ENCODE peak calls at places on chromosomes 5 and 9, in ten cellular contexts. One of them, this sample, is unnamed.
A peak's percentile ranks its signal among the peaks of the same experiment; 100 is the strongest.

GRCh38 chr9:113492343-113493079 is 29.0 kb downstream of the RGS3 start:
- DNase-seq in caudate nucleus: no peak
- DNase-seq in naive thymus-derived CD8-positive, alpha-beta T cell: no peak
- DNase-seq in NCI-H345: no peak
- DNase-seq in fibroblast of mammary gland: peak; percentile 26
- DNase-seq in NCI-H774: no peak
- DNase-seq in activated CD4-positive, alpha-beta T cell treated with anti-CD3 and anti-CD28 coated beads for 4 hours: no peak
- DNase-seq in amniotic stem cell: no peak
- DNase-seq in kidney tubule cell: peak; percentile 64
- DNase-seq in activated CD8-positive, alpha-beta memory T cell treated with anti-CD3 and anti-CD28 coated beads for 48 hours: no peak
- DNase-seq in this sample: no peak

GRCh38 chr9:1007312-1007711 is 30.9 kb downstream of the DMRT3 start:
- DNase-seq in caudate nucleus: no peak
- DNase-seq in naive thymus-derived CD8-positive, alpha-beta T cell: no peak
- DNase-seq in NCI-H345: no peak
- DNase-seq in fibroblast of mammary gland: no peak
- DNase-seq in NCI-H774: no peak
- DNase-seq in activated CD4-positive, alpha-beta T cell treated with anti-CD3 and anti-CD28 coated beads for 4 hours: no peak
- DNase-seq in amniotic stem cell: no peak
- DNase-seq in kidney tubule cell: no peak
- DNase-seq in activated CD8-positive, alpha-beta memory T cell treated with anti-CD3 and anti-CD28 coated beads for 48 hours: no peak
- DNase-seq in this sample: no peak

GRCh38 chr5:150590979-150591411 is 49.5 kb upstream of the SYNPO start:
- DNase-seq in caudate nucleus: no peak
- DNase-seq in naive thymus-derived CD8-positive, alpha-beta T cell: no peak
- DNase-seq in NCI-H345: no peak
- DNase-seq in fibroblast of mammary gland: no peak
- DNase-seq in NCI-H774: no peak
- DNase-seq in activated CD4-positive, alpha-beta T cell treated with anti-CD3 and anti-CD28 coated beads for 4 hours: no peak
- DNase-seq in amniotic stem cell: no peak
- DNase-seq in kidney tubule cell: no peak
- DNase-seq in activated CD8-positive, alpha-beta memory T cell treated with anti-CD3 and anti-CD28 coated beads for 48 hours: no peak
- DNase-seq in this sample: no peak

GRCh38 chr5:78016831-78017529 is 240.8 kb upstream of the TBCA start:
- DNase-seq in caudate nucleus: no peak
- DNase-seq in naive thymus-derived CD8-positive, alpha-beta T cell: no peak
- DNase-seq in NCI-H345: peak; percentile 78
- DNase-seq in fibroblast of mammary gland: no peak
- DNase-seq in NCI-H774: peak; percentile 91
- DNase-seq in activated CD4-positive, alpha-beta T cell treated with anti-CD3 and anti-CD28 coated beads for 4 hours: no peak
- DNase-seq in amniotic stem cell: no peak
- DNase-seq in kidney tubule cell: no peak
- DNase-seq in activated CD8-positive, alpha-beta memory T cell treated with anti-CD3 and anti-CD28 coated beads for 48 hours: no peak
- DNase-seq in this sample: no peak

GRCh38 chr5:14269395-14269794 is 126.3 kb downstream of the TRIO start:
- DNase-seq in caudate nucleus: no peak
- DNase-seq in naive thymus-derived CD8-positive, alpha-beta T cell: no peak
- DNase-seq in NCI-H345: peak; percentile 16
- DNase-seq in fibroblast of mammary gland: no peak
- DNase-seq in NCI-H774: no peak
- DNase-seq in activated CD4-positive, alpha-beta T cell treated with anti-CD3 and anti-CD28 coated beads for 4 hours: no peak
- DNase-seq in amniotic stem cell: no peak
- DNase-seq in kidney tubule cell: no peak
- DNase-seq in activated CD8-positive, alpha-beta memory T cell treated with anti-CD3 and anti-CD28 coated beads for 48 hours: no peak
- DNase-seq in this sample: no peak

GRCh38 chr5:108430931-108431608 is 49.2 kb upstream of the FBXL17 start:
- DNase-seq in caudate nucleus: no peak
- DNase-seq in naive thymus-derived CD8-positive, alpha-beta T cell: no peak
- DNase-seq in NCI-H345: no peak
- DNase-seq in fibroblast of mammary gland: peak; percentile 15
- DNase-seq in NCI-H774: no peak
- DNase-seq in activated CD4-positive, alpha-beta T cell treated with anti-CD3 and anti-CD28 coated beads for 4 hours: no peak
- DNase-seq in amniotic stem cell: no peak
- DNase-seq in kidney tubule cell: peak; percentile 22
- DNase-seq in activated CD8-positive, alpha-beta memory T cell treated with anti-CD3 and anti-CD28 coated beads for 48 hours: no peak
- DNase-seq in this sample: no peak

GRCh38 chr5:88878976-88879375 is 4.0 kb downstream of the MEF2C start:
- DNase-seq in caudate nucleus: no peak
- DNase-seq in naive thymus-derived CD8-positive, alpha-beta T cell: no peak
- DNase-seq in NCI-H345: no peak
- DNase-seq in fibroblast of mammary gland: peak; percentile 38
- DNase-seq in NCI-H774: no peak
- DNase-seq in activated CD4-positive, alpha-beta T cell treated with anti-CD3 and anti-CD28 coated beads for 4 hours: no peak
- DNase-seq in amniotic stem cell: no peak
- DNase-seq in kidney tubule cell: no peak
- DNase-seq in activated CD8-positive, alpha-beta memory T cell treated with anti-CD3 and anti-CD28 coated beads for 48 hours: no peak
- DNase-seq in this sample: no peak

GRCh38 chr9:97559111-97559514 is 57.6 kb downstream of the TMOD1 start:
- DNase-seq in caudate nucleus: peak; percentile 65
- DNase-seq in naive thymus-derived CD8-positive, alpha-beta T cell: no peak
- DNase-seq in NCI-H345: no peak
- DNase-seq in fibroblast of mammary gland: no peak
- DNase-seq in NCI-H774: no peak
- DNase-seq in activated CD4-positive, alpha-beta T cell treated with anti-CD3 and anti-CD28 coated beads for 4 hours: no peak
- DNase-seq in amniotic stem cell: no peak
- DNase-seq in kidney tubule cell: peak; percentile 76
- DNase-seq in activated CD8-positive, alpha-beta memory T cell treated with anti-CD3 and anti-CD28 coated beads for 48 hours: no peak
- DNase-seq in this sample: no peak

GRCh38 chr9:97830884-97831829 is 21.9 kb upstream of the FOXE1 start:
- DNase-seq in caudate nucleus: no peak
- DNase-seq in naive thymus-derived CD8-positive, alpha-beta T cell: no peak
- DNase-seq in NCI-H345: no peak
- DNase-seq in fibroblast of mammary gland: no peak
- DNase-seq in NCI-H774: no peak
- DNase-seq in activated CD4-positive, alpha-beta T cell treated with anti-CD3 and anti-CD28 coated beads for 4 hours: no peak
- DNase-seq in amniotic stem cell: no peak
- DNase-seq in kidney tubule cell: peak; percentile 82
- DNase-seq in activated CD8-positive, alpha-beta memory T cell treated with anti-CD3 and anti-CD28 coated beads for 48 hours: no peak
- DNase-seq in this sample: no peak

GRCh38 chr5:112350626-112351025 is 68.5 kb downstream of the EPB41L4A start:
- DNase-seq in caudate nucleus: no peak
- DNase-seq in naive thymus-derived CD8-positive, alpha-beta T cell: no peak
- DNase-seq in NCI-H345: no peak
- DNase-seq in fibroblast of mammary gland: no peak
- DNase-seq in NCI-H774: no peak
- DNase-seq in activated CD4-positive, alpha-beta T cell treated with anti-CD3 and anti-CD28 coated beads for 4 hours: no peak
- DNase-seq in amniotic stem cell: no peak
- DNase-seq in kidney tubule cell: no peak
- DNase-seq in activated CD8-positive, alpha-beta memory T cell treated with anti-CD3 and anti-CD28 coated beads for 48 hours: no peak
- DNase-seq in this sample: no peak

GRCh38 chr9:93143830-93144530 is 9.9 kb upstream of the NINJ1 start:
- DNase-seq in caudate nucleus: peak; percentile 90
- DNase-seq in naive thymus-derived CD8-positive, alpha-beta T cell: peak; percentile 59
- DNase-seq in NCI-H345: no peak
- DNase-seq in fibroblast of mammary gland: no peak
- DNase-seq in NCI-H774: no peak
- DNase-seq in activated CD4-positive, alpha-beta T cell treated with anti-CD3 and anti-CD28 coated beads for 4 hours: peak; percentile 35
- DNase-seq in amniotic stem cell: no peak
- DNase-seq in kidney tubule cell: no peak
- DNase-seq in activated CD8-positive, alpha-beta memory T cell treated with anti-CD3 and anti-CD28 coated beads for 48 hours: no peak
- DNase-seq in this sample: peak; percentile 63

GRCh38 chr5:106397700-106398099 is 1273.0 kb downstream of the EFNA5 start:
- DNase-seq in caudate nucleus: no peak
- DNase-seq in naive thymus-derived CD8-positive, alpha-beta T cell: no peak
- DNase-seq in NCI-H345: no peak
- DNase-seq in fibroblast of mammary gland: peak; percentile 90
- DNase-seq in NCI-H774: no peak
- DNase-seq in activated CD4-positive, alpha-beta T cell treated with anti-CD3 and anti-CD28 coated beads for 4 hours: no peak
- DNase-seq in amniotic stem cell: peak; percentile 74
- DNase-seq in kidney tubule cell: peak; percentile 99
- DNase-seq in activated CD8-positive, alpha-beta memory T cell treated with anti-CD3 and anti-CD28 coated beads for 48 hours: no peak
- DNase-seq in this sample: no peak

GRCh38 chr5:61964199-61964598 is 341.8 kb upstream of the KIF2A start:
- DNase-seq in caudate nucleus: no peak
- DNase-seq in naive thymus-derived CD8-positive, alpha-beta T cell: no peak
- DNase-seq in NCI-H345: no peak
- DNase-seq in fibroblast of mammary gland: peak; percentile 19
- DNase-seq in NCI-H774: no peak
- DNase-seq in activated CD4-positive, alpha-beta T cell treated with anti-CD3 and anti-CD28 coated beads for 4 hours: no peak
- DNase-seq in amniotic stem cell: no peak
- DNase-seq in kidney tubule cell: peak; percentile 63
- DNase-seq in activated CD8-positive, alpha-beta memory T cell treated with anti-CD3 and anti-CD28 coated beads for 48 hours: no peak
- DNase-seq in this sample: no peak

GRCh38 chr5:179319741-179320281 is 25.4 kb downstream of the ADAMTS2 start:
- DNase-seq in caudate nucleus: no peak
- DNase-seq in naive thymus-derived CD8-positive, alpha-beta T cell: no peak
- DNase-seq in NCI-H345: no peak
- DNase-seq in fibroblast of mammary gland: peak; percentile 69
- DNase-seq in NCI-H774: no peak
- DNase-seq in activated CD4-positive, alpha-beta T cell treated with anti-CD3 and anti-CD28 coated beads for 4 hours: no peak
- DNase-seq in amniotic stem cell: peak; percentile 22
- DNase-seq in kidney tubule cell: no peak
- DNase-seq in activated CD8-positive, alpha-beta memory T cell treated with anti-CD3 and anti-CD28 coated beads for 48 hours: no peak
- DNase-seq in this sample: no peak

GRCh38 chr5:122921826-122922225 is 76.4 kb downstream of the SNX24 start:
- DNase-seq in caudate nucleus: no peak
- DNase-seq in naive thymus-derived CD8-positive, alpha-beta T cell: no peak
- DNase-seq in NCI-H345: no peak
- DNase-seq in fibroblast of mammary gland: no peak
- DNase-seq in NCI-H774: no peak
- DNase-seq in activated CD4-positive, alpha-beta T cell treated with anti-CD3 and anti-CD28 coated beads for 4 hours: no peak
- DNase-seq in amniotic stem cell: no peak
- DNase-seq in kidney tubule cell: no peak
- DNase-seq in activated CD8-positive, alpha-beta memory T cell treated with anti-CD3 and anti-CD28 coated beads for 48 hours: no peak
- DNase-seq in this sample: no peak

GRCh38 chr9:121914017-121914595 is 179.0 kb downstream of the TTLL11 start:
- DNase-seq in caudate nucleus: no peak
- DNase-seq in naive thymus-derived CD8-positive, alpha-beta T cell: no peak
- DNase-seq in NCI-H345: no peak
- DNase-seq in fibroblast of mammary gland: no peak
- DNase-seq in NCI-H774: no peak
- DNase-seq in activated CD4-positive, alpha-beta T cell treated with anti-CD3 and anti-CD28 coated beads for 4 hours: no peak
- DNase-seq in amniotic stem cell: no peak
- DNase-seq in kidney tubule cell: no peak
- DNase-seq in activated CD8-positive, alpha-beta memory T cell treated with anti-CD3 and anti-CD28 coated beads for 48 hours: no peak
- DNase-seq in this sample: no peak

GRCh38 chr5:52989025-52989780 is at the start of gene ITGA2:
- DNase-seq in caudate nucleus: no peak
- DNase-seq in naive thymus-derived CD8-positive, alpha-beta T cell: no peak
- DNase-seq in NCI-H345: peak; percentile 58
- DNase-seq in fibroblast of mammary gland: peak; percentile 31
- DNase-seq in NCI-H774: peak; percentile 39
- DNase-seq in activated CD4-positive, alpha-beta T cell treated with anti-CD3 and anti-CD28 coated beads for 4 hours: peak; percentile 2
- DNase-seq in amniotic stem cell: peak; percentile 21
- DNase-seq in kidney tubule cell: peak; percentile 83
- DNase-seq in activated CD8-positive, alpha-beta memory T cell treated with anti-CD3 and anti-CD28 coated beads for 48 hours: no peak
- DNase-seq in this sample: no peak

GRCh38 chr9:12640866-12641636 is 52.1 kb upstream of the TYRP1 start:
- DNase-seq in caudate nucleus: no peak
- DNase-seq in naive thymus-derived CD8-positive, alpha-beta T cell: no peak
- DNase-seq in NCI-H345: peak; percentile 5
- DNase-seq in fibroblast of mammary gland: no peak
- DNase-seq in NCI-H774: peak; percentile 60
- DNase-seq in activated CD4-positive, alpha-beta T cell treated with anti-CD3 and anti-CD28 coated beads for 4 hours: no peak
- DNase-seq in amniotic stem cell: no peak
- DNase-seq in kidney tubule cell: peak; percentile 76
- DNase-seq in activated CD8-positive, alpha-beta memory T cell treated with anti-CD3 and anti-CD28 coated beads for 48 hours: no peak
- DNase-seq in this sample: no peak

GRCh38 chr5:96335873-96336272 is 97.2 kb downstream of the PCSK1 start:
- DNase-seq in caudate nucleus: no peak
- DNase-seq in naive thymus-derived CD8-positive, alpha-beta T cell: no peak
- DNase-seq in NCI-H345: no peak
- DNase-seq in fibroblast of mammary gland: no peak
- DNase-seq in NCI-H774: no peak
- DNase-seq in activated CD4-positive, alpha-beta T cell treated with anti-CD3 and anti-CD28 coated beads for 4 hours: no peak
- DNase-seq in amniotic stem cell: no peak
- DNase-seq in kidney tubule cell: peak; percentile 81
- DNase-seq in activated CD8-positive, alpha-beta memory T cell treated with anti-CD3 and anti-CD28 coated beads for 48 hours: no peak
- DNase-seq in this sample: no peak

GRCh38 chr5:66209350-66209749 is 65.2 kb downstream of the SREK1 start:
- DNase-seq in caudate nucleus: no peak
- DNase-seq in naive thymus-derived CD8-positive, alpha-beta T cell: no peak
- DNase-seq in NCI-H345: no peak
- DNase-seq in fibroblast of mammary gland: no peak
- DNase-seq in NCI-H774: no peak
- DNase-seq in activated CD4-positive, alpha-beta T cell treated with anti-CD3 and anti-CD28 coated beads for 4 hours: no peak
- DNase-seq in amniotic stem cell: no peak
- DNase-seq in kidney tubule cell: peak; percentile 92
- DNase-seq in activated CD8-positive, alpha-beta memory T cell treated with anti-CD3 and anti-CD28 coated beads for 48 hours: no peak
- DNase-seq in this sample: no peak

GRCh38 chr5:177306674-177307543 is 3.3 kb downstream of the PRELID1 start:
- DNase-seq in caudate nucleus: no peak
- DNase-seq in naive thymus-derived CD8-positive, alpha-beta T cell: no peak
- DNase-seq in NCI-H345: no peak
- DNase-seq in fibroblast of mammary gland: peak; percentile 40
- DNase-seq in NCI-H774: no peak
- DNase-seq in activated CD4-positive, alpha-beta T cell treated with anti-CD3 and anti-CD28 coated beads for 4 hours: no peak
- DNase-seq in amniotic stem cell: no peak
- DNase-seq in kidney tubule cell: peak; percentile 8
- DNase-seq in activated CD8-positive, alpha-beta memory T cell treated with anti-CD3 and anti-CD28 coated beads for 48 hours: no peak
- DNase-seq in this sample: no peak

GRCh38 chr9:81737871-81738507 is 48.6 kb upstream of the TLE1 start:
- DNase-seq in caudate nucleus: no peak
- DNase-seq in naive thymus-derived CD8-positive, alpha-beta T cell: no peak
- DNase-seq in NCI-H345: no peak
- DNase-seq in fibroblast of mammary gland: peak; percentile 92
- DNase-seq in NCI-H774: no peak
- DNase-seq in activated CD4-positive, alpha-beta T cell treated with anti-CD3 and anti-CD28 coated beads for 4 hours: no peak
- DNase-seq in amniotic stem cell: peak; percentile 43
- DNase-seq in kidney tubule cell: peak; percentile 100
- DNase-seq in activated CD8-positive, alpha-beta memory T cell treated with anti-CD3 and anti-CD28 coated beads for 48 hours: no peak
- DNase-seq in this sample: no peak

GRCh38 chr5:72937517-72938061 is 18.3 kb upstream of the FCHO2 start:
- DNase-seq in caudate nucleus: no peak
- DNase-seq in naive thymus-derived CD8-positive, alpha-beta T cell: no peak
- DNase-seq in NCI-H345: no peak
- DNase-seq in fibroblast of mammary gland: no peak
- DNase-seq in NCI-H774: no peak
- DNase-seq in activated CD4-positive, alpha-beta T cell treated with anti-CD3 and anti-CD28 coated beads for 4 hours: no peak
- DNase-seq in amniotic stem cell: no peak
- DNase-seq in kidney tubule cell: peak; percentile 63
- DNase-seq in activated CD8-positive, alpha-beta memory T cell treated with anti-CD3 and anti-CD28 coated beads for 48 hours: no peak
- DNase-seq in this sample: no peak

GRCh38 chr9:68447611-68448010 is 91.2 kb downstream of the PGM5 start:
- DNase-seq in caudate nucleus: no peak
- DNase-seq in naive thymus-derived CD8-positive, alpha-beta T cell: no peak
- DNase-seq in NCI-H345: no peak
- DNase-seq in fibroblast of mammary gland: no peak
- DNase-seq in NCI-H774: no peak
- DNase-seq in activated CD4-positive, alpha-beta T cell treated with anti-CD3 and anti-CD28 coated beads for 4 hours: no peak
- DNase-seq in amniotic stem cell: no peak
- DNase-seq in kidney tubule cell: no peak
- DNase-seq in activated CD8-positive, alpha-beta memory T cell treated with anti-CD3 and anti-CD28 coated beads for 48 hours: no peak
- DNase-seq in this sample: no peak

GRCh38 chr9:110282023-110282766 is 25.9 kb upstream of the TXN start:
- DNase-seq in caudate nucleus: no peak
- DNase-seq in naive thymus-derived CD8-positive, alpha-beta T cell: no peak
- DNase-seq in NCI-H345: no peak
- DNase-seq in fibroblast of mammary gland: no peak
- DNase-seq in NCI-H774: no peak
- DNase-seq in activated CD4-positive, alpha-beta T cell treated with anti-CD3 and anti-CD28 coated beads for 4 hours: no peak
- DNase-seq in amniotic stem cell: no peak
- DNase-seq in kidney tubule cell: peak; percentile 26
- DNase-seq in activated CD8-positive, alpha-beta memory T cell treated with anti-CD3 and anti-CD28 coated beads for 48 hours: no peak
- DNase-seq in this sample: no peak

GRCh38 chr5:132854301-132854700 is 12.0 kb downstream of the GDF9 start:
- DNase-seq in caudate nucleus: no peak
- DNase-seq in naive thymus-derived CD8-positive, alpha-beta T cell: no peak
- DNase-seq in NCI-H345: no peak
- DNase-seq in fibroblast of mammary gland: no peak
- DNase-seq in NCI-H774: no peak
- DNase-seq in activated CD4-positive, alpha-beta T cell treated with anti-CD3 and anti-CD28 coated beads for 4 hours: no peak
- DNase-seq in amniotic stem cell: no peak
- DNase-seq in kidney tubule cell: no peak
- DNase-seq in activated CD8-positive, alpha-beta memory T cell treated with anti-CD3 and anti-CD28 coated beads for 48 hours: no peak
- DNase-seq in this sample: no peak

GRCh38 chr9:99680191-99680590 is 141.5 kb upstream of the NR4A3 start:
- DNase-seq in caudate nucleus: no peak
- DNase-seq in naive thymus-derived CD8-positive, alpha-beta T cell: no peak
- DNase-seq in NCI-H345: no peak
- DNase-seq in fibroblast of mammary gland: peak; percentile 73
- DNase-seq in NCI-H774: no peak
- DNase-seq in activated CD4-positive, alpha-beta T cell treated with anti-CD3 and anti-CD28 coated beads for 4 hours: no peak
- DNase-seq in amniotic stem cell: peak; percentile 57
- DNase-seq in kidney tubule cell: peak; percentile 50
- DNase-seq in activated CD8-positive, alpha-beta memory T cell treated with anti-CD3 and anti-CD28 coated beads for 48 hours: no peak
- DNase-seq in this sample: no peak

GRCh38 chr5:16659536-16659935 is 42.7 kb upstream of the RETREG1 start:
- DNase-seq in caudate nucleus: no peak
- DNase-seq in naive thymus-derived CD8-positive, alpha-beta T cell: no peak
- DNase-seq in NCI-H345: no peak
- DNase-seq in fibroblast of mammary gland: no peak
- DNase-seq in NCI-H774: no peak
- DNase-seq in activated CD4-positive, alpha-beta T cell treated with anti-CD3 and anti-CD28 coated beads for 4 hours: no peak
- DNase-seq in amniotic stem cell: no peak
- DNase-seq in kidney tubule cell: no peak
- DNase-seq in activated CD8-positive, alpha-beta memory T cell treated with anti-CD3 and anti-CD28 coated beads for 48 hours: no peak
- DNase-seq in this sample: no peak

This sample was measured in posterior cingulate gyrus.